ENCODE peak calls at places on chromosomes 13 and 19, in six cellular contexts. C is naive thymus-derived CD8-positive, alpha-beta T cell; Y is epithelial cell of esophagus; Q is HCT116; V is stimulated activated CD8-positive, alpha-beta memory T cell treated with anti-CD3 and anti-CD28 coated beads, Interleukin-2, amount 100 ng/mL, for 48 hours; M is sigmoid colon. K is an unnamed sample.

GRCh38 chr13:32548837-32549236 is 10.2 kb upstream of the N4BP2L2 start:
- DNase-seq in Y (no peak), Q (no peak), C (no peak), V (no peak), M (no peak), K (no peak)

GRCh38 chr19:35030257-35031071 is at the start of gene SCN1B:
- DNase-seq in M (no peak), Y (peak), V (peak), Q (peak), C (peak), K (peak)

GRCh38 chr13:110771194-110771593 is 57.7 kb downstream of the ING1 start:
- DNase-seq in Q (no peak), M (no peak), V (no peak), Y (no peak), C (no peak), K (no peak)

GRCh38 chr13:94435604-94436226 is 43.8 kb downstream of the DCT start:
- DNase-seq in Y (peak), C (no peak), V (no peak), M (no peak), Q (peak), K (peak)

GRCh38 chr13:41019027-41019487 is at the start of gene ELF1:
- DNase-seq in Y (peak), V (no peak), Q (peak), M (no peak), C (peak), K (no peak)

GRCh38 chr13:73722120-73722519 is 412.1 kb downstream of the KLF12 start:
- DNase-seq in Y (peak), C (no peak), V (no peak), Q (peak), M (no peak), K (peak)

GRCh38 chr13:48990900-48991299 is 15.2 kb downstream of the FNDC3A start:
- DNase-seq in Q (no peak), V (no peak), Y (no peak), M (no peak), C (no peak), K (no peak)

GRCh38 chr13:104522235-104523072 is 1456.2 kb upstream of the SLC10A2 start:
- DNase-seq in Q (no peak), C (no peak), Y (no peak), V (no peak), M (peak), K (no peak)

GRCh38 chr19:17607936-17608335 is 52.5 kb downstream of the COLGALT1 start:
- DNase-seq in M (no peak), C (no peak), Q (no peak), V (no peak), Y (no peak), K (no peak)

GRCh38 chr19:33464733-33465115 is 56.9 kb downstream of the PEPD start:
- DNase-seq in V (no peak), Q (no peak), Y (no peak), C (no peak), M (no peak), K (no peak)

GRCh38 chr13:101763191-101763590 is 310.7 kb downstream of the ITGBL1 start:
- DNase-seq in Q (no peak), V (no peak), C (no peak), Y (no peak), M (no peak), K (no peak)

GRCh38 chr13:47038196-47038595 is 141.3 kb upstream of the HTR2A start:
- DNase-seq in Y (no peak), Q (no peak), C (no peak), M (no peak), V (no peak), K (no peak)

GRCh38 chr13:101217086-101217485 is 199.2 kb downstream of the NALCN start:
- DNase-seq in M (no peak), Q (no peak), C (no peak), V (no peak), Y (no peak), K (no peak)

GRCh38 chr19:33905473-33905936 is 108.8 kb downstream of the KCTD15 start:
- DNase-seq in C (no peak), M (no peak), V (no peak), Q (no peak), Y (peak), K (no peak)

GRCh38 chr13:45441633-45442032 is 23.1 kb upstream of the COG3 start:
- DNase-seq in Q (no peak), M (no peak), Y (peak), C (no peak), V (no peak), K (no peak)

GRCh38 chr13:94479559-94480095 is at the start of gene DCT:
- DNase-seq in M (no peak), C (no peak), Y (no peak), Q (no peak), V (no peak), K (no peak)

GRCh38 chr19:2477141-2477710 is 1.3 kb downstream of the GADD45B start:
- DNase-seq in Q (no peak), M (no peak), C (no peak), Y (peak), V (no peak), K (peak)

GRCh38 chr13:72180253-72180952 is 313.4 kb upstream of the DACH1 start:
- DNase-seq in Q (no peak), V (no peak), C (no peak), M (no peak), Y (peak), K (no peak)

GRCh38 chr13:42696191-42696590 is 85.2 kb upstream of the FAM216B start:
- DNase-seq in C (no peak), Y (peak), M (no peak), Q (no peak), V (no peak), K (no peak)

GRCh38 chr19:17565611-17566010 is 10.2 kb downstream of the COLGALT1 start:
- DNase-seq in M (no peak), Q (no peak), V (no peak), Y (no peak), C (no peak), K (no peak)

GRCh38 chr19:51784922-51785690 is 9.9 kb upstream of the FPR3 start:
- DNase-seq in V (peak), M (peak), Y (peak), Q (no peak), C (no peak), K (no peak)

GRCh38 chr13:34107814-34108213 is 289.9 kb downstream of the RFC3 start:
- DNase-seq in C (no peak), Q (no peak), Y (peak), M (no peak), V (no peak), K (no peak)

GRCh38 chr19:33780746-33781145 is 15.9 kb upstream of the KCTD15 start:
- DNase-seq in M (no peak), Q (no peak), Y (no peak), C (no peak), V (no peak), K (no peak)

GRCh38 chr13:39897636-39898035 is 242.2 kb downstream of the COG6 start:
- DNase-seq in C (no peak), Y (no peak), V (no peak), M (no peak), Q (no peak), K (no peak)

GRCh38 chr19:40376286-40376862 is 13.6 kb downstream of the HIPK4 start:
- DNase-seq in V (no peak), Y (no peak), M (no peak), Q (no peak), C (no peak), K (no peak)

GRCh38 chr19:29022165-29022564 is 190.8 kb downstream of the UQCRFS1 start:
- DNase-seq in M (no peak), Y (no peak), C (no peak), Q (no peak), V (no peak), K (no peak)

GRCh38 chr13:19607523-19608078 is 25.9 kb upstream of the MPHOSPH8 start:
- DNase-seq in C (no peak), Y (peak), V (no peak), Q (no peak), M (no peak), K (no peak)

GRCh38 chr13:111666377-111666776 is 345.9 kb downstream of the TEX29 start:
- DNase-seq in M (no peak), C (no peak), V (no peak), Y (no peak), Q (no peak), K (no peak)

GRCh38 chr13:37747071-37747612 is 122.4 kb downstream of the TRPC4 start:
- DNase-seq in Q (no peak), M (no peak), C (no peak), Y (peak), V (no peak), K (no peak)

GRCh38 chr19:29866011-29866410 is 54.2 kb downstream of the CCNE1 start:
- DNase-seq in V (no peak), C (no peak), Y (no peak), Q (no peak), M (no peak), K (no peak)

GRCh38 chr13:30355405-30355741 is 48.0 kb upstream of the KATNAL1 start:
- DNase-seq in V (no peak), Q (no peak), Y (peak), M (no peak), C (peak), K (no peak)

K was measured in G401.